ENCODE peak calls at places on chromosomes 5 and 9, in six cellular contexts. F is IMR-90, V is trophoblast cell, Q is mesenchymal stem cell, R is H9, C is H1. W is an unnamed sample.

GRCh38 chr9:124574944-124575343 is 67.7 kb upstream of the NR5A1 start:
- DNase-seq in F (peak), V (no peak), Q (peak), R (no peak), C (no peak), W (no peak)

GRCh38 chr5:140108093-140109049 is 5.5 kb upstream of the PURA start:
- DNase-seq in F (no peak), V (peak), Q (no peak), R (peak), C (no peak), W (no peak)

GRCh38 chr5:145479862-145480261 is 355.3 kb downstream of the PRELID2 start:
- DNase-seq in F (peak), V (peak), Q (peak), R (no peak), C (no peak), W (no peak)

GRCh38 chr5:140140435-140140834 is 14.7 kb downstream of the IGIP start:
- DNase-seq in F (no peak), V (no peak), Q (no peak), R (no peak), C (no peak), W (no peak)

GRCh38 chr9:14313378-14313940 is 482 bp downstream of the NFIB start:
- DNase-seq in F (peak), V (peak), Q (peak), R (peak), C (no peak), W (no peak)

GRCh38 chr9:112884721-112885120 is 6.0 kb downstream of the SLC46A2 start:
- DNase-seq in F (no peak), V (no peak), Q (no peak), R (no peak), C (no peak), W (no peak)

GRCh38 chr5:109479260-109479860 is 69.6 kb upstream of the PJA2 start:
- DNase-seq in F (peak), V (peak), Q (peak), R (no peak), C (no peak), W (no peak)

GRCh38 chr9:93205045-93205768 is 21.3 kb downstream of the WNK2 start:
- DNase-seq in F (no peak), V (peak), Q (no peak), R (no peak), C (no peak), W (peak)

GRCh38 chr5:54616031-54616430 is 98.5 kb downstream of the SNX18 start:
- DNase-seq in F (peak), V (peak), Q (peak), R (no peak), C (no peak), W (no peak)

GRCh38 chr5:173913686-173914321 is 25.7 kb downstream of the CPEB4 start:
- DNase-seq in F (no peak), V (no peak), Q (no peak), R (no peak), C (no peak), W (no peak)

GRCh38 chr9:136194540-136194939 is 10.4 kb downstream of the LHX3 start:
- DNase-seq in F (no peak), V (no peak), Q (no peak), R (no peak), C (no peak), W (no peak)

GRCh38 chr9:9341203-9341602 is 1271.6 kb downstream of the PTPRD start:
- DNase-seq in F (no peak), V (no peak), Q (no peak), R (no peak), C (peak), W (peak)

GRCh38 chr5:127757576-127757975 is 54.4 kb downstream of the CCDC192 start:
- DNase-seq in F (peak), V (peak), Q (peak), R (no peak), C (no peak), W (peak)

GRCh38 chr5:67902497-67902830 is 313.1 kb upstream of the PIK3R1 start:
- DNase-seq in F (no peak), V (no peak), Q (no peak), R (no peak), C (no peak), W (no peak)

GRCh38 chr5:179778591-179778990 is 15.2 kb upstream of the LTC4S start:
- DNase-seq in F (no peak), V (no peak), Q (no peak), R (no peak), C (no peak), W (no peak)

GRCh38 chr5:173391031-173391430 is 62.8 kb upstream of the STC2 start:
- DNase-seq in F (no peak), V (no peak), Q (no peak), R (no peak), C (no peak), W (no peak)

GRCh38 chr5:556909-557441 is 32.7 kb upstream of the SLC9A3 start:
- DNase-seq in F (no peak), V (no peak), Q (no peak), R (no peak), C (no peak), W (no peak)

GRCh38 chr9:135281661-135282000 is 194.2 kb downstream of the OLFM1 start:
- DNase-seq in F (no peak), V (no peak), Q (no peak), R (no peak), C (no peak), W (no peak)

GRCh38 chr9:99197987-99198386 is 23.8 kb downstream of the ALG2 start:
- DNase-seq in F (no peak), V (no peak), Q (no peak), R (peak), C (no peak), W (no peak)

GRCh38 chr5:172407241-172407691 is 47.1 kb downstream of the SH3PXD2B start:
- DNase-seq in F (peak), V (no peak), Q (no peak), R (no peak), C (no peak), W (no peak)

GRCh38 chr9:79567671-79568098 is 4.1 kb upstream of the TLE4 start:
- DNase-seq in F (no peak), V (peak), Q (no peak), R (peak), C (no peak), W (no peak)

GRCh38 chr9:114164191-114164794 is 9.0 kb downstream of the COL27A1 start:
- DNase-seq in F (no peak), V (peak), Q (no peak), R (no peak), C (no peak), W (no peak)

GRCh38 chr9:70412678-70413426 is 1.6 kb downstream of the KLF9 start:
- DNase-seq in F (peak), V (peak), Q (peak), R (peak), C (no peak), W (no peak)

GRCh38 chr5:82348749-82349148 is 70.6 kb upstream of the RPS23 start:
- DNase-seq in F (no peak), V (no peak), Q (no peak), R (no peak), C (no peak), W (no peak)

GRCh38 chr9:127300886-127301447 is 36.4 kb downstream of the GARNL3 start:
- DNase-seq in F (no peak), V (no peak), Q (no peak), R (no peak), C (no peak), W (no peak)

GRCh38 chr5:22889714-22890113 is 36.6 kb upstream of the CDH12 start:
- DNase-seq in F (no peak), V (no peak), Q (peak), R (no peak), C (no peak), W (no peak)

GRCh38 chr5:52834320-52834719 is 46.6 kb downstream of the ITGA1 start:
- DNase-seq in F (no peak), V (no peak), Q (no peak), R (no peak), C (no peak), W (no peak)

GRCh38 chr9:129407905-129408452 is 212.9 kb downstream of the C9orf50 start:
- DNase-seq in F (no peak), V (no peak), Q (no peak), R (no peak), C (no peak), W (no peak)

GRCh38 chr9:133525677-133526076 is 918 bp upstream of the MYMK start:
- DNase-seq in F (no peak), V (no peak), Q (no peak), R (no peak), C (no peak), W (no peak)

GRCh38 chr5:87258507-87258906 is 9.2 kb upstream of the RASA1 start:
- DNase-seq in F (no peak), V (no peak), Q (no peak), R (no peak), C (no peak), W (no peak)

GRCh38 chr9:69229367-69229766 is 55.3 kb downstream of the TJP2 start:
- DNase-seq in F (no peak), V (no peak), Q (no peak), R (no peak), C (no peak), W (no peak)

GRCh38 chr9:134066923-134067851 is 639 bp downstream of the BRD3 start:
- DNase-seq in F (peak), V (peak), Q (peak), R (no peak), C (no peak), W (no peak)

GRCh38 chr9:36164361-36164760 is 4.8 kb upstream of the CCIN start:
- DNase-seq in F (no peak), V (no peak), Q (no peak), R (no peak), C (no peak), W (no peak)

GRCh38 chr9:36164989-36165388 is 4.2 kb upstream of the CCIN start:
- DNase-seq in F (no peak), V (no peak), Q (no peak), R (peak), C (no peak), W (no peak)

GRCh38 chr9:36162211-36162610 is 7.0 kb upstream of the CCIN start:
- DNase-seq in F (no peak), V (no peak), Q (no peak), R (no peak), C (no peak), W (no peak)

GRCh38 chr9:36163049-36163839 is 5.9 kb upstream of the CCIN start:
- DNase-seq in F (peak), V (no peak), Q (peak), R (peak), C (peak), W (no peak)

DNA sequence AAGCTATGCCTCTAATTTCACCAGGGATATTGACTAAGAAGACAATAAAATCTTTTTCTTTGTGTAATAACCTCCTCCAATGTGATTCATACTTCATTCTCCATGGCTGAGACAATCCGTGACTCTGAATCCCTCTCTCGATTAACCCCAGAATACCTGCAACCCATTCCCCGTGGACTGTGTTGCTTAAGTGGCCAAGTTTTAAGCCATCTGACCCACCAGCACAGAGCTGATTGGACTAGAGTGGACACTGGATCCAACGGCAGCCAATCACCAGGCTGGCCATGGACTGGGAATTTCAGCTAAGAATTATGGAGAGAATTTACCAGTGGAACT is 5.4 kb upstream of the CCIN start:
- DNase-seq in F (peak), V (no peak), Q (peak), R (no peak), C (no peak), W (no peak)
- H2AK5ac ChIP-seq in F (peak), V (peak), Q (peak), R (no peak), C (no peak), W (no peak)

GRCh38 chr9:18428621-18429020 is 45.3 kb upstream of the ADAMTSL1 start:
- DNase-seq in F (peak), V (no peak), Q (no peak), R (no peak), C (no peak), W (no peak)
- H3K27ac ChIP-seq in F (no peak), V (no peak), Q (no peak), R (no peak), C (no peak), W (no peak)

DNA sequence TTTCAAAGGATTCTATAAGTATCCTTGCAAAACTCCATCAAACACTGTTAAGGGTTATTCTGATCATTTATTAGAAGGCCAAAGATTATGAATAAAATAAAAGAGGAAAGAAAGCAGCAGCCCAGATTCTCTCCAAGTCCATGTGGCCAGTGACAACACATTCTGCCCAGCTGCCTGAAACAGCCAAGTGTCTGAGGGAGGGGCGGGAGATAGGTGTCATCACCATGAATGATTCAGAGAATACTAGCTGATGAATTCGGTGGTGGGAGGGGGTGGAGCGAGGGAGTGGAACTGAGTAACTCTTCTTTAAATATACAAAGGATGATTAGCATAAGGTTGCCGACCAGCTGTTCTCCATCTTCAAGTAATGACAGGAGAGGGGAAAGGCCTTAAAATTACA is 21.2 kb downstream of the NREP start:
- DNase-seq in F (peak), V (peak), Q (peak), R (peak), C (peak), W (no peak)
- H3K14ac ChIP-seq in F (peak), V (no peak), Q (no peak), R (no peak), C (no peak), W (no peak)

DNA sequence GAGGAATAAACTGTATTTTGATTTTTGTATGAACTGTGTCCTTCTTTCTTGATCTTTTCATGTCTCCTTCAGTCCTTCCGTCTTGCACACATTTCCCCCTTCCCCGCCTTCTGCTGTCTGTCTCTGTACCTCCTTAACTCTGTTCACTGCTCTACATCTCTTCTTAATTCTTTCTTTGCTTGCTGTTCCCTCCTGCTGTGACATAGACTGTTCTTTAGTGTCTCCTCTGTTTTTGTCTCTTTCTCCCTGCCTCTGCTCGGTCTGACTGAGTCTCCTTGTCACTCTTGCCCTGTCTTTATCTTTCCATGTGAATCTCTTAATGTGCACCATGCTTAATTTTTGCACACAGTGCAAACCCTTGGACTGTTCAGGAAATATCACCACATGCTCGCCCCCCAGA is 113.0 kb downstream of the TRIM32 start:
- DNase-seq in F (no peak), V (no peak), Q (no peak), R (no peak), C (no peak), W (no peak)
- H2AK5ac ChIP-seq in F (no peak), V (no peak), Q (no peak), R (no peak), C (no peak), W (no peak)

DNA sequence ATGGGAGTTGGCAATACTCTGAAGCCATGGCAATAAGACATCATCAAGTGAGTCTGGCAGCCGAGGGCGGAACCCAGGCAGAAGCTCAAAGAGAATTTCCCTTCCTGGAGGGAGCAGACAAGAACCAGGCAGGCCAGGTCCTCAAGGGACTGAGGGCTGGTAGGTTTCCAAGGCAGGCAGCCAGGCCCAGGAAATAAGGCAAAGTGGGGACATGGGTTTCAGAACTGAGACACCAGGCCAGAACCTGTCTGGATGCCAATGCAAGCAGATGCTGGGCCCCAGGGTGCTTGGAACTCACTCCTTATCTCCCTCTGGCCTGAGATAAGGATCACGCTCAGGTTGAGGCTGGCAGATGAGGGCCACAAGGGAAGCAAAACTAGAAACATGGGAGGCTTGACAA is 8.9 kb downstream of the TSSK1B start:
- DNase-seq in F (no peak), V (peak), Q (no peak), R (no peak), C (no peak), W (no peak)
- H3K27ac ChIP-seq in F (no peak), V (no peak), Q (no peak), R (no peak), C (no peak), W (no peak)

GRCh38 chr9:23825700-23826099 is 340 bp downstream of the ELAVL2 start:
- DNase-seq in F (no peak), V (no peak), Q (peak), R (no peak), C (no peak), W (no peak)

GRCh38 chr9:23826120-23826629 is at the start of gene ELAVL2:
- DNase-seq in F (peak), V (no peak), Q (peak), R (peak), C (peak), W (peak)

GRCh38 chr9:23822331-23823169 is 3.5 kb downstream of the ELAVL2 start:
- DNase-seq in F (no peak), V (no peak), Q (no peak), R (peak), C (no peak), W (no peak)

GRCh38 chr9:23824241-23825142 is 1.5 kb downstream of the ELAVL2 start:
- DNase-seq in F (no peak), V (no peak), Q (peak), R (peak), C (no peak), W (no peak)

DNA sequence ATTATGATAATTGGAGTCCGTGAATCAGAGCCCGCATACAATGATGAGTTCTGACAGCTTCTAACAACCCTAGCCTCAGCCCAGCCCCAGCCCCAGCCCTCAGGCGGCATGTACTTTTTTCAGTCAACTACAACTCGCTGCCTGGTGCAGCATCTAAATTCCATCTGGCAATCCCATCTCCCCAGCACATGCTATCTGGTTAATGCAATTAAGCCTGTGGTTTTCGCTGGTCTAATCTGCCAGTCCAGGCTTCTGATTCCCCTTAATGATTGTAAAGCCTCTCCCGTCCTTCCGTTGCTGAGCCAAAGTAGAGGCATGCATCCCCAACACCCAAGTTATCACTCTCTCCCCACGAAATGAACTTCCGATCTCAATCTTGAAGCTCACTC is 903 bp downstream of the ELAVL2 start:
- DNase-seq in F (no peak), V (no peak), Q (no peak), R (peak), C (no peak), W (no peak)
- H3K14ac ChIP-seq in F (no peak), V (no peak), Q (no peak), R (no peak), C (no peak), W (no peak)

GRCh38 chr9:85258229-85258628 is 483.5 kb downstream of the AGTPBP1 start:
- DNase-seq in F (no peak), V (no peak), Q (no peak), R (no peak), C (no peak), W (no peak)
- H2AK5ac ChIP-seq in F (no peak), V (no peak), Q (no peak), R (no peak), C (no peak), W (no peak)

GRCh38 chr9:34580358-34580757 is 9.2 kb downstream of the CNTFR start:
- DNase-seq in F (no peak), V (no peak), Q (no peak), R (no peak), C (no peak), W (peak)
- H3K27ac ChIP-seq in F (no peak), V (no peak), Q (no peak), R (no peak), C (no peak), W (peak)

GRCh38 chr5:111551120-111551519 is 38.8 kb upstream of the STARD4 start:
- DNase-seq in F (no peak), V (no peak), Q (no peak), R (no peak), C (no peak), W (no peak)
- H3K14ac ChIP-seq in F (peak), V (no peak), Q (no peak), R (no peak), C (no peak), W (no peak)